ENCODE peak calls at places on chromosomes 3 and 15, in seven cellular contexts. One of them, this sample, is unnamed.

GRCh38 chr3:72848703-72849081 is 447 bp upstream of the SHQ1 start:
- DNase-seq in M059J: peak; percentile 46
- DNase-seq in GM18507: peak; percentile 22
- DNase-seq in NCI-H748 treated with DMSO at 0.1 percent for 48 hours: no peak
- DNase-seq in SK-N-SH: no peak
- DNase-seq in WERI-Rb-1: peak; percentile 8
- DNase-seq in GM20000: peak; percentile 43
- DNase-seq in this sample: peak; percentile 38

GRCh38 chr3:48425281-48425812 is 4.5 kb downstream of the PLXNB1 start:
- DNase-seq in M059J: no peak
- DNase-seq in GM18507: no peak
- DNase-seq in NCI-H748 treated with DMSO at 0.1 percent for 48 hours: no peak
- DNase-seq in SK-N-SH: peak; percentile 36
- DNase-seq in WERI-Rb-1: no peak
- DNase-seq in GM20000: no peak
- DNase-seq in this sample: no peak

GRCh38 chr3:119810018-119810435 is 28.1 kb downstream of the NR1I2 start:
- DNase-seq in M059J: peak; percentile 18
- DNase-seq in GM18507: peak; percentile 43
- DNase-seq in NCI-H748 treated with DMSO at 0.1 percent for 48 hours: no peak
- DNase-seq in SK-N-SH: no peak
- DNase-seq in WERI-Rb-1: no peak
- DNase-seq in GM20000: peak; percentile 74
- DNase-seq in this sample: peak; percentile 14

GRCh38 chr15:69000725-69001503 is 13.6 kb upstream of the NOX5 start:
- DNase-seq in M059J: no peak
- DNase-seq in GM18507: no peak
- DNase-seq in NCI-H748 treated with DMSO at 0.1 percent for 48 hours: no peak
- DNase-seq in SK-N-SH: no peak
- DNase-seq in WERI-Rb-1: no peak
- DNase-seq in GM20000: no peak
- DNase-seq in this sample: no peak

GRCh38 chr3:50118237-50118636 is 29.5 kb downstream of the RBM5 start:
- DNase-seq in M059J: no peak
- DNase-seq in GM18507: no peak
- DNase-seq in NCI-H748 treated with DMSO at 0.1 percent for 48 hours: no peak
- DNase-seq in SK-N-SH: no peak
- DNase-seq in WERI-Rb-1: no peak
- DNase-seq in GM20000: no peak
- DNase-seq in this sample: no peak

GRCh38 chr3:149816326-149816725 is 3.3 kb downstream of the RNF13 start:
- DNase-seq in M059J: no peak
- DNase-seq in GM18507: no peak
- DNase-seq in NCI-H748 treated with DMSO at 0.1 percent for 48 hours: no peak
- DNase-seq in SK-N-SH: no peak
- DNase-seq in WERI-Rb-1: no peak
- DNase-seq in GM20000: no peak
- DNase-seq in this sample: no peak

GRCh38 chr15:57281357-57281756 is 94.9 kb upstream of the CGNL1 start:
- DNase-seq in M059J: no peak
- DNase-seq in GM18507: no peak
- DNase-seq in NCI-H748 treated with DMSO at 0.1 percent for 48 hours: no peak
- DNase-seq in SK-N-SH: no peak
- DNase-seq in WERI-Rb-1: no peak
- DNase-seq in GM20000: no peak
- DNase-seq in this sample: no peak

GRCh38 chr15:68431792-68432401 is at the start of gene ITGA11:
- DNase-seq in M059J: peak; percentile 80
- DNase-seq in GM18507: peak; percentile 26
- DNase-seq in NCI-H748 treated with DMSO at 0.1 percent for 48 hours: peak; percentile 13
- DNase-seq in SK-N-SH: peak; percentile 91
- DNase-seq in WERI-Rb-1: peak; percentile 79
- DNase-seq in GM20000: peak; percentile 70
- DNase-seq in this sample: no peak

GRCh38 chr3:27508421-27508820 is 24.2 kb upstream of the SLC4A7 start:
- DNase-seq in M059J: no peak
- DNase-seq in GM18507: no peak
- DNase-seq in NCI-H748 treated with DMSO at 0.1 percent for 48 hours: no peak
- DNase-seq in SK-N-SH: no peak
- DNase-seq in WERI-Rb-1: no peak
- DNase-seq in GM20000: no peak
- DNase-seq in this sample: no peak

GRCh38 chr3:193869221-193870201 is 266.4 kb upstream of the HES1 start:
- DNase-seq in M059J: peak; percentile 82
- DNase-seq in GM18507: no peak
- DNase-seq in NCI-H748 treated with DMSO at 0.1 percent for 48 hours: no peak
- DNase-seq in SK-N-SH: peak; percentile 32
- DNase-seq in WERI-Rb-1: no peak
- DNase-seq in GM20000: no peak
- DNase-seq in this sample: no peak

GRCh38 chr15:52566889-52567288 is 1.9 kb downstream of the ARPP19 start:
- DNase-seq in M059J: no peak
- DNase-seq in GM18507: no peak
- DNase-seq in NCI-H748 treated with DMSO at 0.1 percent for 48 hours: no peak
- DNase-seq in SK-N-SH: no peak
- DNase-seq in WERI-Rb-1: no peak
- DNase-seq in GM20000: no peak
- DNase-seq in this sample: no peak